ENCODE peak calls at places on chromosomes 1 and 21, in four cellular contexts. C is astrocyte of the spinal cord, M is mesendoderm, A is EL. H is an unnamed sample.

GRCh38 chr1:31297273-31298247 is 728 bp downstream of the ZCCHC17 start:
- DNase-seq in A (peak; percentile 56), C (peak; percentile 27), M (peak; percentile 44), H (peak; percentile 26)

GRCh38 chr1:201882665-201883132 is 6.0 kb upstream of the SHISA4 start:
- DNase-seq in C (peak; percentile 72), A (peak; percentile 90), M (peak; percentile 87), H (peak; percentile 75)

GRCh38 chr1:177172866-177173265 is 2.1 kb downstream of the BRINP2 start:
- DNase-seq in C (no peak), M (no peak), A (no peak), H (no peak)

GRCh38 chr1:201404016-201404598 is 5.0 kb upstream of the LAD1 start:
- DNase-seq in A (no peak), C (no peak), M (no peak), H (no peak)

GRCh38 chr1:104125226-104125625 is 375.5 kb downstream of the AMY1C start:
- DNase-seq in C (peak; percentile 8), A (no peak), M (no peak), H (no peak)

GRCh38 chr1:184189361-184189760 is 137.8 kb downstream of the TSEN15 start:
- DNase-seq in A (no peak), C (no peak), M (no peak), H (no peak)

GRCh38 chr1:46246548-46247432 is 773 bp upstream of the RAD54L start:
- DNase-seq in M (no peak), A (peak; percentile 67), C (no peak), H (peak; percentile 60)

GRCh38 chr1:108502624-108503023 is 52.5 kb downstream of the NBPF6 start:
- DNase-seq in C (peak; percentile 15), M (no peak), A (peak; percentile 79), H (peak; percentile 43)

GRCh38 chr21:15557925-15558324 is 171.9 kb upstream of the USP25 start:
- DNase-seq in M (peak; percentile 34), C (no peak), A (no peak), H (no peak)

GRCh38 chr1:88985692-88986091 is 6.7 kb downstream of the KYAT3 start:
- DNase-seq in C (no peak), A (no peak), M (no peak), H (no peak)

GRCh38 chr1:112502827-112503226 is 5.9 kb upstream of the WNT2B start:
- DNase-seq in C (no peak), A (no peak), M (peak; percentile 49), H (no peak)

GRCh38 chr21:17466166-17466565 is 46.7 kb upstream of the CXADR start:
- DNase-seq in M (peak; percentile 31), A (peak; percentile 70), C (peak; percentile 75), H (no peak)

GRCh38 chr1:29845910-29846309 is 609.6 kb downstream of the PTPRU start:
- DNase-seq in C (no peak), A (no peak), M (peak; percentile 52), H (no peak)

GRCh38 chr1:147820898-147821297 is 60.5 kb upstream of the GJA5 start:
- DNase-seq in M (peak; percentile 97), C (no peak), A (no peak), H (no peak)

GRCh38 chr1:179017383-179018326 is 8.0 kb upstream of the FAM20B start:
- DNase-seq in A (peak; percentile 47), M (no peak), C (no peak), H (peak; percentile 44)

GRCh38 chr1:183673605-183674150 is 20.6 kb upstream of the APOBEC4 start:
- DNase-seq in C (no peak), A (no peak), M (no peak), H (no peak)

GRCh38 chr1:4836574-4836973 is 182.2 kb downstream of the AJAP1 start:
- DNase-seq in M (peak; percentile 2), C (no peak), A (no peak), H (no peak)

GRCh38 chr1:21586926-21587601 is 77.8 kb downstream of the ALPL start:
- DNase-seq in M (peak; percentile 67), A (peak; percentile 97), C (peak; percentile 84), H (peak; percentile 90)

GRCh38 chr1:232184561-232185530 is 445.1 kb downstream of the SIPA1L2 start:
- DNase-seq in M (no peak), C (no peak), A (no peak), H (no peak)

GRCh38 chr1:110262846-110263631 is 52.9 kb downstream of the KCNC4 start:
- DNase-seq in A (no peak), M (no peak), C (no peak), H (no peak)

GRCh38 chr21:44708866-44709425 is 2.4 kb downstream of the TSPEAR start:
- DNase-seq in C (no peak), M (no peak), A (no peak), H (peak; percentile 10)

GRCh38 chr1:246602194-246602593 is 35.9 kb downstream of the CNST start:
- DNase-seq in A (peak; percentile 64), M (no peak), C (peak; percentile 30), H (no peak)

GRCh38 chr1:36251794-36252481 is 27.7 kb downstream of the THRAP3 start:
- DNase-seq in A (peak; percentile 35), C (no peak), M (no peak), H (peak; percentile 29)

GRCh38 chr1:164092603-164093353 is 466.2 kb upstream of the PBX1 start:
- DNase-seq in C (no peak), M (peak; percentile 9), A (peak; percentile 4), H (no peak)

GRCh38 chr1:18329469-18329868 is 151.3 kb upstream of the KLHDC7A start:
- DNase-seq in A (no peak), C (no peak), M (no peak), H (no peak)

GRCh38 chr1:32241011-32241763 is 5.8 kb upstream of the FAM167B start:
- DNase-seq in A (peak; percentile 64), C (peak; percentile 50), M (peak; percentile 75), H (peak; percentile 67)

GRCh38 chr1:41514381-41514780 is 29.9 kb upstream of the EDN2 start:
- DNase-seq in A (no peak), C (no peak), M (no peak), H (no peak)

GRCh38 chr1:41696381-41696780 is 211.9 kb upstream of the EDN2 start:
- DNase-seq in A (no peak), C (no peak), M (no peak), H (no peak)

GRCh38 chr21:44959376-44960091 is 19.7 kb downstream of the SLX9 start:
- DNase-seq in M (no peak), C (no peak), A (no peak), H (no peak)

GRCh38 chr1:85579619-85580018 is 942 bp upstream of the CCN1 start:
- DNase-seq in M (peak; percentile 73), C (peak; percentile 75), A (peak; percentile 88), H (peak; percentile 51)

GRCh38 chr1:168553680-168554553 is 10.1 kb upstream of the XCL2 start:
- DNase-seq in A (no peak), M (no peak), C (no peak), H (no peak)

H was measured in AG20443.